ENCODE peak calls at places on chromosome 18, in seven cellular contexts. F is tibial artery, X is DND-41, O is pancreas, K is upper lobe of left lung, D is right cardiac atrium, E is A549. B is an unnamed sample.

GRCh38 chr18:4931209-4931608 is 265.8 kb downstream of the AKAIN1 start:
- DNase-seq in F (no peak), O (no peak), D (no peak), X (no peak), K (no peak), E (no peak), B (no peak)

GRCh38 chr18:79403723-79404566 is 8.2 kb downstream of the NFATC1 start:
- DNase-seq in O (no peak), F (no peak), X (no peak), D (no peak), E (no peak), K (no peak), B (no peak)

GRCh38 chr18:51537487-51537886 is 340.0 kb upstream of the MEX3C start:
- DNase-seq in E (peak), X (peak), K (peak), O (peak), D (peak), F (no peak), B (peak)

GRCh38 chr18:33356735-33357134 is 83.8 kb downstream of the CCDC178 start:
- DNase-seq in K (no peak), X (no peak), F (no peak), E (no peak), O (no peak), D (no peak), B (no peak)

GRCh38 chr18:74598350-74599001 is 806 bp downstream of the ZNF407 start:
- DNase-seq in K (peak), F (peak), X (peak), O (peak), E (peak), D (peak), B (peak)

GRCh38 chr18:74290831-74291770 is 662 bp downstream of the CYB5A start:
- DNase-seq in X (no peak), D (no peak), O (peak), F (no peak), E (no peak), K (peak), B (no peak)

GRCh38 chr18:29969876-29970275 is 1072.7 kb downstream of the DSC3 start:
- DNase-seq in E (no peak), K (no peak), D (no peak), X (no peak), O (no peak), F (no peak), B (no peak)

GRCh38 chr18:1846640-1847039 is 724.7 kb downstream of the METTL4 start:
- DNase-seq in D (no peak), F (no peak), O (no peak), E (no peak), X (no peak), K (no peak), B (no peak)

GRCh38 chr18:51908598-51908944 is 431.4 kb upstream of the DCC start:
- DNase-seq in E (no peak), O (no peak), D (no peak), X (no peak), F (no peak), K (no peak), B (no peak)

GRCh38 chr18:37564796-37565137 is 831 bp downstream of the CELF4 start:
- DNase-seq in O (peak), D (peak), X (peak), E (peak), F (no peak), K (peak), B (no peak)

GRCh38 chr18:10930078-10930477 is 219.3 kb downstream of the PIEZO2 start:
- DNase-seq in D (no peak), K (no peak), E (no peak), F (no peak), X (no peak), O (no peak), B (no peak)

GRCh38 chr18:10928971-10929373 is 220.4 kb downstream of the PIEZO2 start:
- DNase-seq in X (no peak), O (no peak), D (no peak), E (no peak), K (no peak), F (no peak), B (no peak)

GRCh38 chr18:10927980-10928605 is 221.3 kb downstream of the PIEZO2 start:
- DNase-seq in O (no peak), F (no peak), E (no peak), K (no peak), D (no peak), X (no peak), B (no peak)

GRCh38 chr18:10926565-10927194 is 222.7 kb downstream of the PIEZO2 start:
- DNase-seq in X (no peak), E (no peak), D (no peak), K (no peak), O (no peak), F (no peak), B (no peak)

GRCh38 chr18:10927290-10927979 is 221.9 kb downstream of the PIEZO2 start:
- DNase-seq in O (no peak), F (no peak), D (peak), X (no peak), E (no peak), K (no peak), B (no peak)
- H3K27ac ChIP-seq in O (no peak), F (peak), D (no peak), X (no peak), E (no peak), K (peak), B (no peak)

GRCh38 chr18:12315911-12316310 is 7.9 kb downstream of the TUBB6 start:
- DNase-seq in D (peak), X (no peak), E (no peak), F (peak), O (peak), K (no peak), B (no peak)

GRCh38 chr18:12313530-12314245 is 5.6 kb downstream of the TUBB6 start:
- DNase-seq in K (no peak), D (no peak), X (no peak), F (no peak), O (no peak), E (no peak), B (no peak)

GRCh38 chr18:12317664-12318333 is 9.8 kb downstream of the TUBB6 start:
- DNase-seq in D (no peak), E (peak), O (no peak), K (no peak), F (no peak), X (no peak), B (peak)

GRCh38 chr18:12314586-12315305 is 6.7 kb downstream of the TUBB6 start:
- DNase-seq in X (no peak), F (no peak), E (no peak), O (no peak), K (no peak), D (no peak), B (no peak)

DNA sequence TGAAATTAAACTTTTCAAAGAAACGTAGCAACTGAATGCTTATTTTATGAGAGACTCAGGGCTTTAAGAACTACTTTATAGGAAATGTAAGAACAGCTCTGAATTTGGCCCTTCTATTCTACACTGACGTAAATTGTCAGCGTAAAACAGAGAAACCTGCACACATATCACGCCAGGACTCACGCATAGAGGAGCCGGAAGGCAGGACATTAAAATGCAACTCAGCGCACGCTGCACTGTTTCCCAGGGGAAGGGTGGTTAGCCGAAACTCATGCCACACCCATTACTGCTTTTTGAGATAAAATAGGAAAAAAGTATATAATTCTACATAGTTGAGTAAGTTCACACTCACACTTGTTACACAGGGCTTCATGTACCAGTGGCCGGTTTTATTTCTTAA is 7.4 kb downstream of the TUBB6 start:
- DNase-seq in D (peak), O (no peak), E (no peak), K (no peak), F (no peak), X (no peak), B (no peak)
- H3K27ac ChIP-seq in D (peak), O (peak), E (no peak), K (no peak), F (peak), X (no peak), B (no peak)

GRCh38 chr18:9810994-9811393 is 74.8 kb upstream of the TXNDC2 start:
- DNase-seq in F (peak), X (no peak), D (no peak), E (no peak), K (no peak), O (no peak), B (no peak)
- H3K27ac ChIP-seq in F (peak), X (no peak), D (no peak), E (no peak), K (no peak), O (no peak), B (no peak)

GRCh38 chr18:21164746-21165145 is 53.1 kb upstream of the ROCK1 start:
- DNase-seq in F (no peak), E (no peak), K (no peak), O (no peak), X (no peak), D (no peak), B (no peak)
- H3K27ac ChIP-seq in F (no peak), E (no peak), K (peak), O (no peak), X (no peak), D (no peak), B (no peak)

GRCh38 chr18:58671941-58672565 is 788 bp downstream of the MALT1 start:
- DNase-seq in E (peak), K (no peak), D (peak), X (no peak), O (no peak), F (no peak), B (peak)

GRCh38 chr18:58669731-58670379 is 1.4 kb upstream of the MALT1 start:
- DNase-seq in E (peak), K (peak), O (no peak), D (no peak), X (no peak), F (no peak), B (no peak)

GRCh38 chr18:58668897-58669296 is 2.4 kb upstream of the MALT1 start:
- DNase-seq in E (no peak), F (no peak), X (no peak), D (no peak), O (no peak), K (no peak), B (no peak)

GRCh38 chr18:58671122-58671940 is at the start of gene MALT1:
- DNase-seq in K (peak), O (peak), X (peak), F (peak), D (peak), E (peak), B (peak)

DNA sequence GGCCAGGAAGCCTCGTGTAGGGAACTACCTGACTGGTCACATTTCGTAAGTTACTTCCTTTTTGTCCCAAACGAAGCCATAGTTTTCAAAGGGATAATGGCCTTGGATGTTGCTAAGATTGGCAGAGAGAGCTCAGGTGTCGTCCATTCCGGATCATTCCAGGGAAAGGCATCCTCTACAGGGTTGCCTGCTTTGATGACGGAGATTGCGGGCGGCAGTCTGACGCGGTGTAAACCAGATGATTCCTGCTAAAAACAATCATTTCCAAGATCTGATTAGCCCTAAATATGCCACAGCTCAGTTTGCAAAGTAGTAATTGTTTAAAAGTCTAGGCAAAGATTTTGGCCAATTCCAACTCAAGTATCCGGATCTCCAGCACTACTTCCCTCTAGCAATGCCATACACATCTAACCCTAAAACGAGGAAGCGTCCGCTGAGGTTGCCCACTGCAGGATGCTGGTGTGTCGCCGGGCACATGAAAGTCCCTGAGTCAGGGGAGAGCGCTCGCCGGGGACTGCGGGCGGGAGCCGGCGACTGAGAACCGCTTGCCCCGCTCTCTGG is 624 bp upstream of the MALT1 start:
- DNase-seq in O (no peak), F (no peak), K (no peak), D (no peak), E (peak), X (no peak), B (no peak)
- H3K27ac ChIP-seq in O (peak), F (peak), K (peak), D (peak), E (peak), X (peak), B (no peak)

GRCh38 chr18:44792456-44793080 is 111.9 kb downstream of the SETBP1 start:
- DNase-seq in O (no peak), X (no peak), F (no peak), D (no peak), K (no peak), E (no peak), B (no peak)

GRCh38 chr18:44791520-44791919 is 110.8 kb downstream of the SETBP1 start:
- DNase-seq in E (no peak), D (no peak), O (no peak), X (no peak), F (no peak), K (no peak), B (no peak)

GRCh38 chr18:44793186-44793585 is 112.5 kb downstream of the SETBP1 start:
- DNase-seq in X (no peak), O (no peak), K (no peak), D (no peak), E (no peak), F (no peak), B (no peak)

GRCh38 chr18:44789704-44790103 is 109.0 kb downstream of the SETBP1 start:
- DNase-seq in K (no peak), O (no peak), X (no peak), E (peak), D (peak), F (no peak), B (no peak)

GRCh38 chr18:44790860-44791259 is 110.2 kb downstream of the SETBP1 start:
- DNase-seq in D (no peak), X (no peak), O (no peak), E (no peak), K (no peak), F (no peak), B (no peak)
- H3K27ac ChIP-seq in D (no peak), X (no peak), O (peak), E (no peak), K (no peak), F (peak), B (no peak)

DNA sequence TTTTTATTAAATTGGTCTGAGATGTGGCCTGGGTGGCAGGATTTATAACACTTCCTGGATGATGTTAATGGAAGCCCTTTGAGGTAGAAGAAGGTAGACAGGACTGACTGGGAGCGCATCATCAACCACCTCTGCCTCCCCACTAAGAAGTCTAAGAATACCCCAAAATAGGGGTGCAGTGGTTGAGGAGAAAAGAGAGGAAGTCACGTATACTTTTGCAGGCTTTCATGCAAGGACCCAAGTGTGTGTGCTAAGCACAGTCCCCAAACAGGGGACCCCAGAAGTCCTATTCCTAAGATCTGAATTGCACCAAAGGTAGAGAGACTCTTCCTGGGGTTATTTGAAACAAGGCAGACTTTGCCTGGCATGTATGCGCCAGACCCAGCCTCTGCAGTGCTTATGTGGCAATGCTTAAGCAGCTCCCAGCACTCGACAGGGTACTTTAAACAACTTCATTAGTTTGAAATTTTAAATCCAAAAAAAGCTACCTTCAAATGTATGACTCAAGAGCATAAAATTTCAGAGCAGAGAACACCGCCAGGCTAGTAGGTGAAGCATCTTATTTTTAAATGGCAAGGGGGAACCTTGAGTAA is 35.3 kb downstream of the BCL2 start:
- DNase-seq in K (peak), E (no peak), D (no peak), F (no peak), X (no peak), O (no peak), B (peak)
- H3K27ac ChIP-seq in K (no peak), E (no peak), D (no peak), F (no peak), X (no peak), O (no peak), B (peak)

GRCh38 chr18:55420665-55420964 is 167.4 kb downstream of the TCF4 start:
- DNase-seq in K (no peak), E (no peak), F (no peak), O (no peak), D (no peak), X (no peak), B (peak)

GRCh38 chr18:55422456-55423185 is 165.4 kb downstream of the TCF4 start:
- DNase-seq in E (no peak), D (peak), O (no peak), K (no peak), F (peak), X (no peak), B (peak)

GRCh38 chr18:55419939-55420664 is 167.9 kb downstream of the TCF4 start:
- DNase-seq in F (no peak), E (no peak), X (no peak), O (no peak), K (no peak), D (no peak), B (peak)

GRCh38 chr18:55420977-55421611 is 166.9 kb downstream of the TCF4 start:
- DNase-seq in X (no peak), D (no peak), F (no peak), E (no peak), O (no peak), K (no peak), B (peak)

DNA sequence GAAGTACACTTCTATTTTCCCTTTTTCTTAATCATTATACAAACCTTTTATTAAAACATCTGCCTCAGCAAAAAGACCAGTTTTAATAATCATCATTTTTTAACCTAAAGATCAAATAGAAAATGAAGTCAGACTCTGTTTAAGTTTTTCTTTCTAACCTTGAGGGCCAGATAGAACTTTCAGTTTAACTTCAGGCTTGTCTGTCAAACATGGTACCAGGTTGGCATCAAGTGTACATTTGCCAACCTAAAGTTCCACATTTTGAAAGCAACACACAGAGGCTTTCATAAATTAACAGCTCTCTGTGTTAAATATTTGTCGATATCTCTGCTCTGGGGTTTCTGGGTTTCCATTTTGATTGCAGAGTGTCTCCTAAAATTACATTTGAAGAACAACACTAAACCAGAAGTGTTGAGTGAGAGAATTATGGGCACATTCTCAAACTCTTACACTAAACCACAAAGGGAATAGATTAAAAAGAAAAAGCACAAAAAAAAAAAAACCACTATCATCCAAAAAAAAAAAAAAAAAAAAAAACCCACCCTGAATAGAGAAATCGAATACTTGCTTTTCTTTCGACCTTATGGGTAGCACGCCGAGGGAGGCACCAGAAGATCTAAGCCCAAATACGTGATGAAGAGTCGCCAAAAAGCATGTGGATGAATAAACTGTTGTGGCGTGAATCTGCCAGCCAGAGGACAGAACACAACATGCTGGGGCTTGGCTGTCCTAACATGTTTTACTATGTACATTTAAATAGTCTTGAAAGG is 166.2 kb downstream of the TCF4 start:
- DNase-seq in F (no peak), K (no peak), X (no peak), D (peak), O (no peak), E (no peak), B (peak)
- H3K27ac ChIP-seq in F (peak), K (peak), X (no peak), D (peak), O (peak), E (no peak), B (peak)

DNA sequence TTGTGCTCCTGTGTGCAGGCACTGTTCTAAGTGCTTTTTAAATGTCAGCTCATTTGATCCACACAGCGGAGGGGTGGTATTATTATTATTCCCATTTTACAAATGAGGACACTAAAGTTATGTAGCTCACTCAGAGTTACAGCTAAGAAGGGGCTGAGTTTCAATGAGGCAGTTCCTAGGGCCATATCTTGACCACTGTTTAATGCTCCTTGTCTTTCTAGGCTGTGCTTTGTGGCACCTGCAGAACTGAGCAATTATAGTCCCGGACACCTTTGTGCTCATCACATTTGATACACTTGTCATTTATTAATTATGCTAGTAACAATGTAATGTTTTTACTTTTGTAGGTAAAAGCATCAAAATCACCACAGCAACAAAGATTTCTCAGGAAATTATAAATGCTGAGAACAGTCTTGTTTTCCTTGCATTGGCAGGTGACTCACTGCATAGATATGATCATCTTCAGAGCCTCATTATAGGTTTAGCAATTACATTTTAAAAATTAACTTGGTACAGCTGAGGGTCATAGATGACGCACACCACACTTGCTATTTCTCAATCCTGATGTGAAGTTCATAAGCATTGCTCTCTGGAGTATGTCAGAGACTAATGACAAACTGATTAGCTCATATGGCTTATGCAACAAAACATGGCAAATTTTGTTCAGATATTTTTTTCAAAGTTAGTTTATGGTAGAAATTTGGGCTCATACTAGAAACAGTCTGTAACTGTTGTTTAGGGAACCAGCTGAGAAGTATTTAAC is 366.8 kb downstream of the TGIF1 start:
- DNase-seq in O (no peak), D (no peak), X (no peak), F (no peak), E (peak), K (no peak), B (no peak)
- H3K27ac ChIP-seq in O (no peak), D (no peak), X (no peak), F (no peak), E (peak), K (no peak), B (no peak)